ENCODE peak calls at places on chromosomes 13 and 19, in four cellular contexts. One of them, this sample, is unnamed.

GRCh38 chr19:34676697-34677385 is at the start of gene SCGB2B2:
- DNase-seq in NCI-H69: peak; percentile 95
- DNase-seq in ELR: no peak
- DNase-seq in NCI-H146: peak; percentile 93
- DNase-seq in this sample: peak; percentile 70

GRCh38 chr19:31289976-31290375 is 59.3 kb downstream of the TSHZ3 start:
- DNase-seq in NCI-H69: no peak
- DNase-seq in ELR: no peak
- DNase-seq in NCI-H146: no peak
- DNase-seq in this sample: no peak

GRCh38 chr19:45581576-45581975 is 3.0 kb downstream of the OPA3 start:
- DNase-seq in NCI-H69: no peak
- DNase-seq in ELR: no peak
- DNase-seq in NCI-H146: no peak
- DNase-seq in this sample: no peak

GRCh38 chr19:47156861-47157454 is 26.3 kb downstream of the SAE1 start:
- DNase-seq in NCI-H69: peak; percentile 71
- DNase-seq in ELR: no peak
- DNase-seq in NCI-H146: peak; percentile 9
- DNase-seq in this sample: no peak

GRCh38 chr13:74288361-74288911 is 154.2 kb upstream of the KLF12 start:
- DNase-seq in NCI-H69: peak; percentile 78
- DNase-seq in ELR: no peak
- DNase-seq in NCI-H146: peak; percentile 40
- DNase-seq in this sample: no peak

GRCh38 chr13:85665286-85665685 is 133.9 kb downstream of the SLITRK6 start:
- DNase-seq in NCI-H69: peak; percentile 25
- DNase-seq in ELR: peak; percentile 3
- DNase-seq in NCI-H146: peak; percentile 75
- DNase-seq in this sample: no peak

GRCh38 chr13:31236211-31236786 is 36.5 kb downstream of the B3GLCT start:
- DNase-seq in NCI-H69: peak; percentile 51
- DNase-seq in ELR: peak; percentile 69
- DNase-seq in NCI-H146: peak; percentile 26
- DNase-seq in this sample: no peak

GRCh38 chr13:51723529-51723928 is 80.4 kb downstream of the DHRS12 start:
- DNase-seq in NCI-H69: no peak
- DNase-seq in ELR: no peak
- DNase-seq in NCI-H146: no peak
- DNase-seq in this sample: no peak

GRCh38 chr13:57137631-57138030 is 3.1 kb upstream of the PRR20A start:
- DNase-seq in NCI-H69: no peak
- DNase-seq in ELR: no peak
- DNase-seq in NCI-H146: no peak
- DNase-seq in this sample: no peak

GRCh38 chr13:48501705-48502104 is 31.2 kb downstream of the RCBTB2 start:
- DNase-seq in NCI-H69: no peak
- DNase-seq in ELR: peak; percentile 46
- DNase-seq in NCI-H146: no peak
- DNase-seq in this sample: peak; percentile 60

GRCh38 chr13:80716610-80717081 is 375.7 kb upstream of the SPRY2 start:
- DNase-seq in NCI-H69: peak; percentile 83
- DNase-seq in ELR: no peak
- DNase-seq in NCI-H146: no peak
- DNase-seq in this sample: no peak

GRCh38 chr13:48773531-48774275 is 120.0 kb downstream of the CYSLTR2 start:
- DNase-seq in NCI-H69: no peak
- DNase-seq in ELR: peak; percentile 26
- DNase-seq in NCI-H146: no peak
- DNase-seq in this sample: no peak

GRCh38 chr13:105485061-105485460 is 1050.4 kb downstream of the EFNB2 start:
- DNase-seq in NCI-H69: no peak
- DNase-seq in ELR: no peak
- DNase-seq in NCI-H146: no peak
- DNase-seq in this sample: no peak

GRCh38 chr19:58279042-58279924 is 528 bp downstream of the ZNF8 start:
- DNase-seq in NCI-H69: peak; percentile 89
- DNase-seq in ELR: peak; percentile 75
- DNase-seq in NCI-H146: peak; percentile 96
- DNase-seq in this sample: no peak

GRCh38 chr13:85436029-85436428 is 363.2 kb downstream of the SLITRK6 start:
- DNase-seq in NCI-H69: no peak
- DNase-seq in ELR: no peak
- DNase-seq in NCI-H146: no peak
- DNase-seq in this sample: no peak

This sample was measured in GM12864.